ENCODE peak calls at places on chromosomes 13 and 19, in ten cellular contexts. W is GM18507; C is SHP77; G is Caki2; T is activated T-helper 2 cell treated with anti-CD3 and anti-CD28 coated beads, Interferon-gamma antibody, Interleukin-2, Interleukin-4, amounts not matched to agents 10 μg/mL and 5 μg/mL and 100 μg/mL, durations not matched to agents 14 hours and 24 hours and 36 hours; D is progenitor cell of endocrine pancreas; P is EL; O is nephron progenitor cell; E is NCI-H2081; F is M059J. Y is an unnamed sample.

GRCh38 chr19:5891572-5891937 is 12.0 kb downstream of the NDUFA11 start:
- DNase-seq in T (no peak), D (no peak), E (no peak), C (no peak), F (no peak), W (no peak), G (no peak), P (no peak), O (no peak), Y (no peak)

GRCh38 chr19:7970716-7971448 is 27.4 kb upstream of the TIMM44 start:
- DNase-seq in C (peak), F (peak), T (no peak), O (peak), D (peak), E (peak), P (peak), G (no peak), W (no peak), Y (peak)

GRCh38 chr19:8148410-8149231 is 771 bp downstream of the FBN3 start:
- DNase-seq in D (peak), F (peak), G (no peak), T (no peak), O (peak), E (no peak), P (no peak), W (no peak), C (no peak), Y (peak)

GRCh38 chr13:36054041-36054440 is 77.1 kb downstream of the DCLK1 start:
- DNase-seq in C (no peak), E (no peak), G (no peak), F (peak), O (no peak), T (no peak), D (no peak), P (no peak), W (no peak), Y (no peak)

GRCh38 chr19:49132974-49133609 is 13.7 kb downstream of the PPFIA3 start:
- DNase-seq in P (no peak), C (no peak), E (no peak), O (no peak), F (no peak), D (no peak), G (no peak), T (no peak), W (no peak), Y (no peak)

GRCh38 chr19:39236527-39236926 is 8.3 kb downstream of the IFNL3 start:
- DNase-seq in G (no peak), P (no peak), W (no peak), T (no peak), C (no peak), D (no peak), F (no peak), O (no peak), E (no peak), Y (no peak)

GRCh38 chr13:25668345-25668744 is 296.6 kb downstream of the ATP8A2 start:
- DNase-seq in W (no peak), T (no peak), D (no peak), C (no peak), F (no peak), O (no peak), G (no peak), E (no peak), P (no peak), Y (no peak)

GRCh38 chr19:2552859-2553258 is 76.9 kb downstream of the GADD45B start:
- DNase-seq in G (no peak), O (no peak), E (no peak), C (no peak), W (peak), F (peak), P (peak), T (peak), D (no peak), Y (no peak)

Y was measured in Caco-2.